ENCODE peak calls at places on chromosome 9, in eight cellular contexts. L is GM23338, P is NT2/D1, N is fibroblast of villous mesenchyme, V is NCI-H69, O is D341Med, H is uterus, G is mesendoderm. U is an unnamed sample.

GRCh38 chr9:87579761-87580626 is 82.3 kb downstream of the DAPK1 start:
- DNase-seq in L (no peak), P (no peak), N (no peak), V (no peak), O (no peak), H (no peak), G (no peak), U (no peak)

GRCh38 chr9:121634329-121634784 is 17.1 kb upstream of the DAB2IP start:
- DNase-seq in L (no peak), P (no peak), N (no peak), V (no peak), O (no peak), H (no peak), G (no peak), U (no peak)

GRCh38 chr9:106927916-106928315 is 65.0 kb downstream of the ZNF462 start:
- DNase-seq in L (no peak), P (no peak), N (peak; percentile 32), V (no peak), O (no peak), H (no peak), G (no peak), U (no peak)

GRCh38 chr9:34049630-34050384 is 1.1 kb upstream of the UBAP2 start:
- DNase-seq in L (peak; percentile 43), P (no peak), N (no peak), V (peak; percentile 13), O (no peak), H (no peak), G (peak; percentile 88), U (no peak)

GRCh38 chr9:87711857-87712800 is 13.8 kb upstream of the CTSL start:
- DNase-seq in L (peak; percentile 33), P (no peak), N (peak; percentile 89), V (no peak), O (no peak), H (no peak), G (peak; percentile 90), U (no peak)

GRCh38 chr9:79020266-79020665 is 551.5 kb upstream of the TLE4 start:
- DNase-seq in L (no peak), P (no peak), N (no peak), V (peak; percentile 76), O (no peak), H (no peak), G (no peak), U (peak; percentile 88)

GRCh38 chr9:77710965-77711657 is 63.0 kb upstream of the GNA14 start:
- DNase-seq in L (no peak), P (no peak), N (no peak), V (peak; percentile 55), O (no peak), H (no peak), G (peak; percentile 17), U (no peak)

GRCh38 chr9:94212531-94212930 is 46.6 kb upstream of the ZNF169 start:
- DNase-seq in L (peak; percentile 42), P (peak; percentile 20), N (no peak), V (no peak), O (no peak), H (no peak), G (peak; percentile 28), U (no peak)

GRCh38 chr9:137243626-137244485 is 2.8 kb downstream of the TUBB4B start:
- DNase-seq in L (no peak), P (no peak), N (no peak), V (peak; percentile 85), O (no peak), H (no peak), G (peak; percentile 70), U (no peak)

GRCh38 chr9:133689151-133689763 is 48.9 kb downstream of the SARDH start:
- DNase-seq in L (no peak), P (no peak), N (no peak), V (no peak), O (no peak), H (no peak), G (no peak), U (no peak)

GRCh38 chr9:129671065-129671464 is 5.6 kb downstream of the PRRX2 start:
- DNase-seq in L (no peak), P (no peak), N (no peak), V (no peak), O (no peak), H (no peak), G (no peak), U (no peak)

GRCh38 chr9:696332-697090 is 145.0 kb upstream of the DMRT1 start:
- DNase-seq in L (no peak), P (no peak), N (peak; percentile 72), V (no peak), O (no peak), H (peak; percentile 42), G (peak; percentile 47), U (no peak)

GRCh38 chr9:114911167-114911821 is 19.1 kb downstream of the TNFSF8 start:
- DNase-seq in L (peak; percentile 72), P (peak; percentile 78), N (peak; percentile 58), V (peak; percentile 87), O (peak; percentile 75), H (no peak), G (peak; percentile 82), U (no peak)

GRCh38 chr9:72533322-72533721 is 11.9 kb downstream of the TMC1 start:
- DNase-seq in L (no peak), P (no peak), N (peak; percentile 59), V (peak; percentile 13), O (no peak), H (no peak), G (no peak), U (no peak)

GRCh38 chr9:18245911-18246310 is 228.0 kb upstream of the ADAMTSL1 start:
- DNase-seq in L (no peak), P (no peak), N (no peak), V (peak; percentile 17), O (peak; percentile 29), H (no peak), G (no peak), U (no peak)

GRCh38 chr9:84323777-84324317 is 16.7 kb downstream of the SLC28A3 start:
- DNase-seq in L (no peak), P (no peak), N (no peak), V (peak; percentile 13), O (no peak), H (no peak), G (no peak), U (no peak)

GRCh38 chr9:71835596-71835995 is 67.3 kb upstream of the CEMIP2 start:
- DNase-seq in L (no peak), P (no peak), N (no peak), V (no peak), O (no peak), H (no peak), G (no peak), U (no peak)

GRCh38 chr9:7439355-7439978 is 360.1 kb downstream of the DMAC1 start:
- DNase-seq in L (no peak), P (no peak), N (peak; percentile 20), V (peak; percentile 41), O (no peak), H (no peak), G (no peak), U (no peak)

GRCh38 chr9:114307323-114308250 is 15.3 kb upstream of the ORM1 start:
- DNase-seq in L (no peak), P (no peak), N (no peak), V (no peak), O (peak; percentile 7), H (peak; percentile 12), G (no peak), U (no peak)

GRCh38 chr9:112719292-112719691 is 1.4 kb upstream of the INIP start:
- DNase-seq in L (no peak), P (no peak), N (no peak), V (no peak), O (peak; percentile 45), H (no peak), G (no peak), U (no peak)

U was measured in NCI-H1436.